ENCODE peak calls at places on chromosomes 7 and 10, in six cellular contexts. X is AG04449, K is GM13976, V is OCI-LY7, O is caudate nucleus, H is GM12865. Q is an unnamed sample.

GRCh38 chr7:96675548-96675947 is 34.1 kb downstream of the SEM1 start:
- DNase-seq in X (no peak), K (no peak), H (no peak), O (no peak), V (no peak), Q (no peak)

GRCh38 chr7:12194426-12194825 is 16.7 kb upstream of the TMEM106B start:
- DNase-seq in X (no peak), V (no peak), K (no peak), H (no peak), O (no peak), Q (no peak)

GRCh38 chr10:67297637-67298181 is 371.9 kb downstream of the LRRTM3 start:
- DNase-seq in K (no peak), H (no peak), V (no peak), X (no peak), O (no peak), Q (no peak)

GRCh38 chr7:47510192-47510591 is 71.7 kb downstream of the TNS3 start:
- DNase-seq in O (no peak), V (no peak), H (no peak), K (no peak), X (no peak), Q (no peak)

GRCh38 chr7:135653285-135654080 is 8.8 kb upstream of the STMP1 start:
- DNase-seq in K (no peak), O (no peak), X (no peak), H (no peak), V (no peak), Q (no peak)

GRCh38 chr7:99392659-99393362 is 15.6 kb downstream of the PDAP1 start:
- DNase-seq in O (peak), X (no peak), H (peak), V (peak), K (peak), Q (peak)

GRCh38 chr10:132095403-132096113 is 29.8 kb downstream of the JAKMIP3 start:
- DNase-seq in H (no peak), V (no peak), X (no peak), O (no peak), K (no peak), Q (no peak)

GRCh38 chr7:140607441-140607989 is 33.1 kb downstream of the DENND2A start:
- DNase-seq in H (no peak), O (peak), V (no peak), X (no peak), K (no peak), Q (no peak)

GRCh38 chr7:137331378-137331777 is 12.2 kb downstream of the PTN start:
- DNase-seq in V (no peak), O (no peak), X (no peak), K (no peak), H (no peak), Q (no peak)

GRCh38 chr10:129868470-129869035 is 95.5 kb downstream of the EBF3 start:
- DNase-seq in X (no peak), V (no peak), K (no peak), H (no peak), O (no peak), Q (no peak)

GRCh38 chr7:83410989-83411591 is 237.8 kb downstream of the SEMA3E start:
- DNase-seq in X (peak), V (peak), O (no peak), H (peak), K (no peak), Q (no peak)

GRCh38 chr7:24233386-24233785 is 50.6 kb upstream of the NPY start:
- DNase-seq in H (no peak), X (no peak), V (no peak), O (no peak), K (no peak), Q (no peak)

GRCh38 chr10:61967298-61967697 is 65.8 kb downstream of the ARID5B start:
- DNase-seq in O (no peak), H (no peak), V (no peak), X (no peak), K (no peak), Q (no peak)

GRCh38 chr10:83606275-83606674 is 533.0 kb upstream of the GHITM start:
- DNase-seq in O (no peak), H (no peak), V (no peak), X (no peak), K (no peak), Q (no peak)

GRCh38 chr7:44909596-44909995 is 24.3 kb upstream of the PURB start:
- DNase-seq in X (no peak), V (no peak), K (no peak), O (no peak), H (no peak), Q (no peak)

GRCh38 chr7:34061175-34061574 is 155.8 kb downstream of the BMPER start:
- DNase-seq in V (no peak), X (peak), H (no peak), O (no peak), K (no peak), Q (no peak)

GRCh38 chr7:80145780-80146422 is 11.3 kb downstream of the GNAI1 start:
- DNase-seq in K (no peak), V (no peak), H (no peak), X (peak), O (no peak), Q (no peak)

GRCh38 chr10:63487990-63488389 is 22.2 kb upstream of the JMJD1C start:
- DNase-seq in K (no peak), H (no peak), V (no peak), X (no peak), O (no peak), Q (no peak)

GRCh38 chr10:93622942-93623341 is 10.6 kb downstream of the PDE6C start:
- DNase-seq in H (peak), K (no peak), X (no peak), O (no peak), V (peak), Q (no peak)

GRCh38 chr10:8183241-8183704 is 128.8 kb downstream of the GATA3 start:
- DNase-seq in H (peak), O (no peak), X (no peak), K (no peak), V (no peak), Q (peak)

GRCh38 chr7:82755705-82756551 is 312.4 kb upstream of the CACNA2D1 start:
- DNase-seq in X (peak), K (no peak), V (no peak), O (no peak), H (no peak), Q (no peak)